ENCODE peak calls at places on chromosomes 4 and X, in five cellular contexts. One of them, this sample, is unnamed.

GRCh38 chrX:30275498-30275897 is 28.6 kb downstream of the MAGEB1 start:
- DNase-seq in Right ventricle myocardium superior: no peak
- DNase-seq in activated gamma-delta T cell treated with anti-CD3 and anti-CD28 coated beads, Interleukin-2, amount 50 U/mL, for 16 hours: no peak
- DNase-seq in D341Med: no peak
- DNase-seq in NCI-H1105: no peak
- DNase-seq in this sample: no peak

GRCh38 chr4:157700898-157701694 is 471.7 kb downstream of the GASK1B start:
- DNase-seq in NCI-H1105: no peak
- DNase-seq in Right ventricle myocardium superior: no peak
- DNase-seq in activated gamma-delta T cell treated with anti-CD3 and anti-CD28 coated beads, Interleukin-2, amount 50 U/mL, for 16 hours: no peak
- DNase-seq in D341Med: no peak
- DNase-seq in this sample: no peak

GRCh38 chrX:69150294-69150960 is 14.8 kb downstream of the PJA1 start:
- DNase-seq in D341Med: no peak
- DNase-seq in NCI-H1105: no peak
- DNase-seq in Right ventricle myocardium superior: no peak
- DNase-seq in activated gamma-delta T cell treated with anti-CD3 and anti-CD28 coated beads, Interleukin-2, amount 50 U/mL, for 16 hours: no peak
- DNase-seq in this sample: no peak

GRCh38 chrX:42948723-42949122 is 170.8 kb upstream of the PPP1R2C start:
- DNase-seq in NCI-H1105: no peak
- DNase-seq in activated gamma-delta T cell treated with anti-CD3 and anti-CD28 coated beads, Interleukin-2, amount 50 U/mL, for 16 hours: no peak
- DNase-seq in Right ventricle myocardium superior: no peak
- DNase-seq in D341Med: no peak
- DNase-seq in this sample: no peak

GRCh38 chrX:119218198-119218597 is 17.9 kb upstream of the PGRMC1 start:
- DNase-seq in D341Med: no peak
- DNase-seq in NCI-H1105: no peak
- DNase-seq in Right ventricle myocardium superior: no peak
- DNase-seq in activated gamma-delta T cell treated with anti-CD3 and anti-CD28 coated beads, Interleukin-2, amount 50 U/mL, for 16 hours: no peak
- DNase-seq in this sample: no peak

GRCh38 chr4:173332963-173333657 is 1.0 kb downstream of the HMGB2 start:
- DNase-seq in Right ventricle myocardium superior: no peak
- DNase-seq in activated gamma-delta T cell treated with anti-CD3 and anti-CD28 coated beads, Interleukin-2, amount 50 U/mL, for 16 hours: peak; percentile 4
- DNase-seq in NCI-H1105: no peak
- DNase-seq in D341Med: no peak
- DNase-seq in this sample: no peak

GRCh38 chrX:9234315-9234714 is 200.4 kb upstream of the FAM9B start:
- DNase-seq in activated gamma-delta T cell treated with anti-CD3 and anti-CD28 coated beads, Interleukin-2, amount 50 U/mL, for 16 hours: no peak
- DNase-seq in NCI-H1105: no peak
- DNase-seq in Right ventricle myocardium superior: no peak
- DNase-seq in D341Med: no peak
- DNase-seq in this sample: no peak

GRCh38 chr4:55175779-55176231 is 50.4 kb upstream of the KDR start:
- DNase-seq in Right ventricle myocardium superior: no peak
- DNase-seq in activated gamma-delta T cell treated with anti-CD3 and anti-CD28 coated beads, Interleukin-2, amount 50 U/mL, for 16 hours: no peak
- DNase-seq in D341Med: no peak
- DNase-seq in NCI-H1105: no peak
- DNase-seq in this sample: no peak

GRCh38 chrX:118730500-118731247 is 3.3 kb downstream of the IL13RA1 start:
- DNase-seq in Right ventricle myocardium superior: no peak
- DNase-seq in NCI-H1105: no peak
- DNase-seq in activated gamma-delta T cell treated with anti-CD3 and anti-CD28 coated beads, Interleukin-2, amount 50 U/mL, for 16 hours: no peak
- DNase-seq in D341Med: no peak
- DNase-seq in this sample: no peak

GRCh38 chr4:80029364-80029763 is 43.7 kb downstream of the ANTXR2 start:
- DNase-seq in NCI-H1105: no peak
- DNase-seq in Right ventricle myocardium superior: no peak
- DNase-seq in D341Med: no peak
- DNase-seq in activated gamma-delta T cell treated with anti-CD3 and anti-CD28 coated beads, Interleukin-2, amount 50 U/mL, for 16 hours: no peak
- DNase-seq in this sample: no peak

GRCh38 chr4:7659429-7660175 is 224.9 kb upstream of the PSAPL1 start:
- DNase-seq in D341Med: no peak
- DNase-seq in Right ventricle myocardium superior: peak; percentile 13
- DNase-seq in activated gamma-delta T cell treated with anti-CD3 and anti-CD28 coated beads, Interleukin-2, amount 50 U/mL, for 16 hours: no peak
- DNase-seq in NCI-H1105: no peak
- DNase-seq in this sample: no peak

GRCh38 chr4:25834411-25835107 is 28.2 kb downstream of the SEL1L3 start:
- DNase-seq in NCI-H1105: no peak
- DNase-seq in activated gamma-delta T cell treated with anti-CD3 and anti-CD28 coated beads, Interleukin-2, amount 50 U/mL, for 16 hours: no peak
- DNase-seq in Right ventricle myocardium superior: no peak
- DNase-seq in D341Med: no peak
- DNase-seq in this sample: no peak

GRCh38 chr4:32499176-32499575 is 1779.0 kb downstream of the PCDH7 start:
- DNase-seq in Right ventricle myocardium superior: no peak
- DNase-seq in activated gamma-delta T cell treated with anti-CD3 and anti-CD28 coated beads, Interleukin-2, amount 50 U/mL, for 16 hours: no peak
- DNase-seq in D341Med: no peak
- DNase-seq in NCI-H1105: no peak
- DNase-seq in this sample: no peak

GRCh38 chrX:53294024-53294648 is 12.8 kb upstream of the IQSEC2 start:
- DNase-seq in D341Med: no peak
- DNase-seq in NCI-H1105: no peak
- DNase-seq in Right ventricle myocardium superior: no peak
- DNase-seq in activated gamma-delta T cell treated with anti-CD3 and anti-CD28 coated beads, Interleukin-2, amount 50 U/mL, for 16 hours: no peak
- DNase-seq in this sample: no peak

GRCh38 chrX:47690175-47690574 is 31.2 kb upstream of the UXT start:
- DNase-seq in D341Med: no peak
- DNase-seq in activated gamma-delta T cell treated with anti-CD3 and anti-CD28 coated beads, Interleukin-2, amount 50 U/mL, for 16 hours: no peak
- DNase-seq in Right ventricle myocardium superior: no peak
- DNase-seq in NCI-H1105: no peak
- DNase-seq in this sample: no peak

GRCh38 chrX:13719192-13719856 is 15.1 kb downstream of the TRAPPC2 start:
- DNase-seq in D341Med: no peak
- DNase-seq in Right ventricle myocardium superior: no peak
- DNase-seq in activated gamma-delta T cell treated with anti-CD3 and anti-CD28 coated beads, Interleukin-2, amount 50 U/mL, for 16 hours: peak; percentile 22
- DNase-seq in NCI-H1105: no peak
- DNase-seq in this sample: no peak

GRCh38 chr4:173074501-173074946 is 94.1 kb upstream of the GALNT7 start:
- DNase-seq in NCI-H1105: no peak
- DNase-seq in D341Med: no peak
- DNase-seq in activated gamma-delta T cell treated with anti-CD3 and anti-CD28 coated beads, Interleukin-2, amount 50 U/mL, for 16 hours: no peak
- DNase-seq in Right ventricle myocardium superior: no peak
- DNase-seq in this sample: no peak

GRCh38 chr4:146638801-146639351 is at the start of gene POU4F2:
- DNase-seq in Right ventricle myocardium superior: no peak
- DNase-seq in activated gamma-delta T cell treated with anti-CD3 and anti-CD28 coated beads, Interleukin-2, amount 50 U/mL, for 16 hours: no peak
- DNase-seq in NCI-H1105: peak; percentile 20
- DNase-seq in D341Med: peak; percentile 77
- DNase-seq in this sample: no peak

GRCh38 chr4:28490669-28491068 is 1630.0 kb downstream of the STIM2 start:
- DNase-seq in Right ventricle myocardium superior: no peak
- DNase-seq in D341Med: no peak
- DNase-seq in NCI-H1105: no peak
- DNase-seq in activated gamma-delta T cell treated with anti-CD3 and anti-CD28 coated beads, Interleukin-2, amount 50 U/mL, for 16 hours: no peak
- DNase-seq in this sample: no peak

GRCh38 chrX:70508296-70508911 is 63.8 kb downstream of the DLG3 start:
- DNase-seq in NCI-H1105: no peak
- DNase-seq in Right ventricle myocardium superior: no peak
- DNase-seq in D341Med: no peak
- DNase-seq in activated gamma-delta T cell treated with anti-CD3 and anti-CD28 coated beads, Interleukin-2, amount 50 U/mL, for 16 hours: no peak
- DNase-seq in this sample: no peak

GRCh38 chr4:164902608-164903007 is 25.6 kb downstream of the APELA start:
- DNase-seq in D341Med: no peak
- DNase-seq in Right ventricle myocardium superior: no peak
- DNase-seq in NCI-H1105: no peak
- DNase-seq in activated gamma-delta T cell treated with anti-CD3 and anti-CD28 coated beads, Interleukin-2, amount 50 U/mL, for 16 hours: no peak
- DNase-seq in this sample: no peak

GRCh38 chr4:156558365-156559025 is 413.1 kb downstream of the PDGFC start:
- DNase-seq in D341Med: no peak
- DNase-seq in activated gamma-delta T cell treated with anti-CD3 and anti-CD28 coated beads, Interleukin-2, amount 50 U/mL, for 16 hours: no peak
- DNase-seq in Right ventricle myocardium superior: no peak
- DNase-seq in NCI-H1105: no peak
- DNase-seq in this sample: no peak

GRCh38 chr4:13218316-13218958 is 265.7 kb downstream of the RAB28 start:
- DNase-seq in Right ventricle myocardium superior: no peak
- DNase-seq in NCI-H1105: no peak
- DNase-seq in activated gamma-delta T cell treated with anti-CD3 and anti-CD28 coated beads, Interleukin-2, amount 50 U/mL, for 16 hours: no peak
- DNase-seq in D341Med: no peak
- DNase-seq in this sample: no peak

GRCh38 chr4:21775703-21776102 is 172.9 kb downstream of the KCNIP4 start:
- DNase-seq in D341Med: no peak
- DNase-seq in Right ventricle myocardium superior: no peak
- DNase-seq in NCI-H1105: no peak
- DNase-seq in activated gamma-delta T cell treated with anti-CD3 and anti-CD28 coated beads, Interleukin-2, amount 50 U/mL, for 16 hours: no peak
- DNase-seq in this sample: no peak

GRCh38 chr4:176302283-176303275 is 17.2 kb upstream of the SPCS3 start:
- DNase-seq in activated gamma-delta T cell treated with anti-CD3 and anti-CD28 coated beads, Interleukin-2, amount 50 U/mL, for 16 hours: no peak
- DNase-seq in Right ventricle myocardium superior: no peak
- DNase-seq in NCI-H1105: no peak
- DNase-seq in D341Med: no peak
- DNase-seq in this sample: no peak

GRCh38 chr4:67879486-67879885 is 4.3 kb downstream of the TMPRSS11D start:
- DNase-seq in D341Med: no peak
- DNase-seq in NCI-H1105: no peak
- DNase-seq in activated gamma-delta T cell treated with anti-CD3 and anti-CD28 coated beads, Interleukin-2, amount 50 U/mL, for 16 hours: no peak
- DNase-seq in Right ventricle myocardium superior: no peak
- DNase-seq in this sample: no peak

GRCh38 chrX:125205084-125205917 is 114.4 kb upstream of the TEX13C start:
- DNase-seq in D341Med: peak; percentile 64
- DNase-seq in activated gamma-delta T cell treated with anti-CD3 and anti-CD28 coated beads, Interleukin-2, amount 50 U/mL, for 16 hours: no peak
- DNase-seq in NCI-H1105: peak; percentile 39
- DNase-seq in Right ventricle myocardium superior: peak; percentile 61
- DNase-seq in this sample: no peak

GRCh38 chr4:53510981-53511380 is 80.3 kb downstream of the LNX1 start:
- DNase-seq in NCI-H1105: no peak
- DNase-seq in D341Med: no peak
- DNase-seq in activated gamma-delta T cell treated with anti-CD3 and anti-CD28 coated beads, Interleukin-2, amount 50 U/mL, for 16 hours: no peak
- DNase-seq in Right ventricle myocardium superior: no peak
- DNase-seq in this sample: no peak